ENCODE peak calls at places on chromosomes 11 and 22, in six cellular contexts. Y is choroid plexus epithelial cell, E is endothelial cell of umbilical vein, G is upper lobe of right lung, B is AG09309, L is A549. I is an unnamed sample.

GRCh38 chr11:122159173-122159701 is 43.2 kb upstream of the BLID start:
- DNase-seq in Y (peak), E (peak), G (no peak), B (no peak), L (peak), I (no peak)

GRCh38 chr11:64025205-64025604 is 10.5 kb upstream of the FLRT1 start:
- DNase-seq in Y (no peak), E (no peak), G (no peak), B (no peak), L (no peak), I (no peak)

GRCh38 chr11:87252869-87253268 is 215.1 kb downstream of the TMEM135 start:
- DNase-seq in Y (no peak), E (no peak), G (no peak), B (no peak), L (no peak), I (no peak)

GRCh38 chr11:28133146-28133545 is 25.0 kb downstream of the METTL15 start:
- DNase-seq in Y (peak), E (no peak), G (no peak), B (no peak), L (no peak), I (no peak)

GRCh38 chr11:67032830-67033555 is 10.1 kb downstream of the SYT12 start:
- DNase-seq in Y (peak), E (peak), G (no peak), B (peak), L (peak), I (no peak)

GRCh38 chr22:37161442-37161841 is 11.7 kb upstream of the IL2RB start:
- DNase-seq in Y (no peak), E (no peak), G (no peak), B (no peak), L (peak), I (no peak)

GRCh38 chr11:79594839-79595238 is 154.0 kb upstream of the TENM4 start:
- DNase-seq in Y (no peak), E (no peak), G (no peak), B (no peak), L (no peak), I (no peak)

GRCh38 chr11:2175659-2176058 is 4.0 kb upstream of the TH start:
- DNase-seq in Y (no peak), E (no peak), G (no peak), B (peak), L (no peak), I (no peak)

GRCh38 chr22:49553518-49554295 is 274.0 kb downstream of the BRD1 start:
- DNase-seq in Y (no peak), E (no peak), G (peak), B (no peak), L (no peak), I (no peak)

GRCh38 chr22:44362249-44363040 is 49.7 kb upstream of the SHISAL1 start:
- DNase-seq in Y (no peak), E (no peak), G (peak), B (no peak), L (no peak), I (no peak)
- H3K4me3 ChIP-seq in Y (no peak), E (no peak), G (no peak), B (no peak), L (no peak), I (no peak)

GRCh38 chr11:65378208-65378927 is 4.1 kb downstream of the SLC25A45 start:
- DNase-seq in Y (no peak), E (no peak), G (no peak), B (no peak), L (peak), I (no peak)
- TF ChIP-seq CTCF in Y (no peak), E (no peak), G (no peak), B (no peak), L (peak), I (no peak)

GRCh38 chr11:114074546-114075342 is 15.2 kb downstream of the ZBTB16 start:
- DNase-seq in Y (no peak), E (no peak), G (no peak), B (no peak), L (no peak), I (no peak)
- H3K4me3 ChIP-seq in Y (no peak), E (no peak), G (peak), B (no peak), L (no peak), I (no peak)

GRCh38 chr11:20089357-20089756 is 70.9 kb downstream of the DBX1 start:
- DNase-seq in Y (peak), E (no peak), G (no peak), B (no peak), L (no peak), I (no peak)

GRCh38 chr11:20088368-20089260 is 71.7 kb downstream of the DBX1 start:
- DNase-seq in Y (peak), E (no peak), G (no peak), B (no peak), L (no peak), I (no peak)

GRCh38 chr11:20087118-20087521 is 73.2 kb downstream of the DBX1 start:
- DNase-seq in Y (peak), E (no peak), G (no peak), B (peak), L (no peak), I (no peak)

GRCh38 chr11:20081336-20081735 is 78.9 kb downstream of the DBX1 start:
- DNase-seq in Y (no peak), E (no peak), G (no peak), B (no peak), L (no peak), I (no peak)

GRCh38 chr11:20084921-20085814 is 75.1 kb downstream of the DBX1 start:
- DNase-seq in Y (peak), E (no peak), G (no peak), B (no peak), L (no peak), I (no peak)
- TF ChIP-seq CTCF in Y (peak), E (no peak), G (no peak), B (no peak), L (no peak), I (no peak)

GRCh38 chr11:117823294-117823940 is 1.1 kb downstream of the FXYD2 start:
- DNase-seq in Y (no peak), E (peak), G (peak), B (no peak), L (peak), I (no peak)
- H3K4me3 ChIP-seq in Y (no peak), E (no peak), G (no peak), B (no peak), L (no peak), I (no peak)

GRCh38 chr11:113693030-113693429 is 13.1 kb downstream of the TMPRSS5 start:
- DNase-seq in Y (no peak), E (no peak), G (no peak), B (no peak), L (no peak), I (no peak)

GRCh38 chr11:113695207-113695606 is 10.9 kb downstream of the TMPRSS5 start:
- DNase-seq in Y (no peak), E (no peak), G (no peak), B (no peak), L (no peak), I (no peak)

GRCh38 chr11:113689711-113690618 is 16.1 kb downstream of the TMPRSS5 start:
- DNase-seq in Y (no peak), E (no peak), G (no peak), B (no peak), L (no peak), I (no peak)

GRCh38 chr11:113694390-113694789 is 11.7 kb downstream of the TMPRSS5 start:
- DNase-seq in Y (no peak), E (no peak), G (no peak), B (no peak), L (no peak), I (no peak)

GRCh38 chr11:113690619-113691569 is 15.2 kb downstream of the TMPRSS5 start:
- DNase-seq in Y (peak), E (no peak), G (peak), B (peak), L (peak), I (no peak)
- TF ChIP-seq CTCF in Y (peak), E (peak), G (peak), B (peak), L (peak), I (peak)

GRCh38 chr11:69155302-69156198 is at the start of gene SMIM38:
- DNase-seq in Y (no peak), E (no peak), G (peak), B (no peak), L (no peak), I (no peak)

GRCh38 chr11:69157822-69158231 is 2.1 kb downstream of the SMIM38 start:
- DNase-seq in Y (no peak), E (no peak), G (peak), B (no peak), L (no peak), I (no peak)

GRCh38 chr11:69157156-69157821 is 1.6 kb downstream of the SMIM38 start:
- DNase-seq in Y (peak), E (peak), G (peak), B (no peak), L (no peak), I (no peak)

GRCh38 chr11:69156218-69156639 is 494 bp downstream of the SMIM38 start:
- DNase-seq in Y (no peak), E (no peak), G (no peak), B (no peak), L (no peak), I (no peak)

DNA sequence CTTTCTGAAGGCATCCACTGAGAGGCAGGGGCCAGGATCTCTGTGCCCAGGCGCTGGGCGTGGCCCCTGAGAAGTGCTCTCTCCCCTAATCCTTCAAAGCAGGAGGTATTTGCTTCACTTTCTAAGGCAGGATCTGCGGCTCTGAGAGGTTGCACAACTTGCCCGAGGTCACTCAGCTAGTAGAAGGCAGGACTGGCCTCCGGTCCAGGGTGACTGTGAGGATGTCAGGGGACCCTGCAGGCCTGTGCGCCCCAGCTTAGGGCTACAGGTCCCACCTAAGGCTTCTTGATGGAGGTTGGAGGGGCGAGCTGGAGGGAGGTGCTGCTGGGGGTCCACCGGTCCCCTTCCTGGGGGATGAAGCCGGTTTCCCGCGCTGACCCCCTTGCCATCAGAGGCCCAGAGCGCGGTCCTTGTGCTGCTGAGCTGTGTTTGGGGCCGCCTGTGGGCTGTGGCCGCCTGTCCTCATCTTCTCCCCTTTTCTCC is 979 bp downstream of the SMIM38 start:
- DNase-seq in Y (peak), E (no peak), G (peak), B (no peak), L (no peak), I (no peak)
- H3K4me3 ChIP-seq in Y (peak), E (no peak), G (no peak), B (no peak), L (no peak), I (no peak)